ENCODE peak calls at places on chromosomes 12 and 14, in five cellular contexts. H is HEK293T; Z is A549; M is stimulated activated CD8-positive, alpha-beta memory T cell treated with anti-CD3 and anti-CD28 coated beads, Interleukin-15, amount 100 ng/mL, for 24 hours; V is cerebellum. U is an unnamed sample.

GRCh38 chr12:25997401-25997973 is 39.0 kb downstream of the RASSF8 start:
- DNase-seq in Z (peak; percentile 25), M (no peak), H (no peak), V (no peak), U (peak; percentile 96)

GRCh38 chr12:103530352-103530751 is 34.6 kb upstream of the C12orf42 start:
- DNase-seq in Z (no peak), V (no peak), M (no peak), H (no peak), U (no peak)

GRCh38 chr12:94712852-94713545 is 62.6 kb upstream of the TMCC3 start:
- DNase-seq in M (no peak), H (no peak), Z (no peak), V (no peak), U (no peak)

GRCh38 chr12:105107176-105107496 is 395 bp upstream of the WASHC4 start:
- DNase-seq in M (no peak), H (no peak), Z (no peak), V (no peak), U (no peak)

GRCh38 chr14:74838141-74838540 is 37.8 kb downstream of the PROX2 start:
- DNase-seq in H (no peak), M (no peak), Z (no peak), V (no peak), U (no peak)

GRCh38 chr12:24754690-24755638 is 193.9 kb downstream of the BCAT1 start:
- DNase-seq in V (no peak), M (no peak), H (no peak), Z (no peak), U (peak; percentile 27)

GRCh38 chr12:5258498-5258897 is 173.4 kb upstream of the NTF3 start:
- DNase-seq in Z (no peak), M (no peak), H (no peak), V (no peak), U (no peak)

GRCh38 chr12:48925218-48925871 is at the start of gene FKBP11:
- DNase-seq in H (no peak), V (no peak), M (peak; percentile 55), Z (peak; percentile 68), U (peak; percentile 80)

GRCh38 chr14:74963705-74964271 is 8.4 kb upstream of the PGF start:
- DNase-seq in H (no peak), Z (no peak), V (no peak), M (no peak), U (no peak)

GRCh38 chr14:52077261-52077984 is 8.6 kb upstream of the NID2 start:
- DNase-seq in Z (no peak), H (no peak), V (no peak), M (no peak), U (no peak)

GRCh38 chr12:70618371-70618770 is 18.9 kb downstream of the PTPRB start:
- DNase-seq in Z (no peak), V (no peak), H (no peak), M (no peak), U (no peak)

GRCh38 chr12:122148657-122149056 is 25.4 kb downstream of the IL31 start:
- DNase-seq in H (no peak), M (no peak), V (no peak), Z (no peak), U (no peak)

GRCh38 chr14:33184587-33184986 is 245.9 kb downstream of the NPAS3 start:
- DNase-seq in V (no peak), Z (no peak), M (no peak), H (no peak), U (peak; percentile 54)

GRCh38 chr14:69105326-69105725 is 47.6 kb downstream of the DCAF5 start:
- DNase-seq in H (no peak), M (no peak), Z (no peak), V (no peak), U (no peak)

GRCh38 chr14:56379956-56380355 is 199.6 kb upstream of the TMEM260 start:
- DNase-seq in M (no peak), Z (no peak), V (no peak), H (no peak), U (no peak)

GRCh38 chr12:3293446-3294161 is 197.4 kb upstream of the PRMT8 start:
- DNase-seq in V (no peak), Z (peak; percentile 41), H (no peak), M (no peak), U (peak; percentile 25)

GRCh38 chr12:119369907-119370546 is 35.5 kb downstream of the CCDC60 start:
- DNase-seq in H (no peak), Z (no peak), M (no peak), V (no peak), U (no peak)

GRCh38 chr14:63470877-63471565 is 72.2 kb downstream of the PPP2R5E start:
- DNase-seq in Z (peak; percentile 64), M (no peak), V (no peak), H (no peak), U (no peak)

GRCh38 chr12:24881724-24882371 is 67.1 kb downstream of the BCAT1 start:
- DNase-seq in Z (no peak), M (no peak), V (no peak), H (no peak), U (no peak)